ENCODE peak calls at places on chromosome 18, in four cellular contexts. B, X, U and M are unnamed samples.

GRCh38 chr18:54749291-54749690 is 79.0 kb upstream of the RAB27B start:
- DNase-seq in B (no peak), X (no peak), U (no peak), M (no peak)

GRCh38 chr18:58611471-58612131 is 17.3 kb downstream of the ALPK2 start:
- DNase-seq in B (no peak), X (no peak), U (no peak), M (no peak)

GRCh38 chr18:4640349-4641012 is 185.4 kb upstream of the DLGAP1 start:
- DNase-seq in B (no peak), X (no peak), U (no peak), M (no peak)

GRCh38 chr18:10559566-10560456 is 34.0 kb downstream of the NAPG start:
- DNase-seq in B (peak; percentile 13), X (no peak), U (no peak), M (peak; percentile 11)

GRCh38 chr18:48543228-48543627 is 4.4 kb downstream of the CTIF start:
- DNase-seq in B (no peak), X (no peak), U (no peak), M (no peak)

GRCh38 chr18:8298186-8298585 is 311.1 kb upstream of the RAB12 start:
- DNase-seq in B (no peak), X (no peak), U (no peak), M (no peak)

GRCh38 chr18:48036191-48036590 is 105.7 kb upstream of the SMAD2 start:
- DNase-seq in B (no peak), X (no peak), U (no peak), M (no peak)

GRCh38 chr18:54112356-54112755 is 112.1 kb downstream of the MBD2 start:
- DNase-seq in B (no peak), X (no peak), U (no peak), M (no peak)

GRCh38 chr18:8139971-8140406 is 469.2 kb upstream of the RAB12 start:
- DNase-seq in B (no peak), X (peak; percentile 62), U (no peak), M (no peak)

GRCh38 chr18:32768646-32769206 is 4.1 kb downstream of the KLHL14 start:
- DNase-seq in B (no peak), X (no peak), U (no peak), M (no peak)

GRCh38 chr18:21389903-21390302 is 147.9 kb downstream of the GREB1L start:
- DNase-seq in B (no peak), X (no peak), U (no peak), M (no peak)

GRCh38 chr18:42437646-42438045 is 482.6 kb downstream of the PIK3C3 start:
- DNase-seq in B (no peak), X (no peak), U (no peak), M (peak; percentile 99)

GRCh38 chr18:75548353-75548752 is 120.8 kb upstream of the SMIM21 start:
- DNase-seq in B (no peak), X (no peak), U (peak; percentile 28), M (no peak)

GRCh38 chr18:80129672-80130367 is 20.8 kb downstream of the ADNP2 start:
- DNase-seq in B (no peak), X (no peak), U (no peak), M (no peak)

GRCh38 chr18:48452863-48453323 is 43.7 kb upstream of the ZBTB7C start:
- DNase-seq in B (no peak), X (no peak), U (no peak), M (peak; percentile 35)

GRCh38 chr18:79445740-79446566 is 50.2 kb downstream of the NFATC1 start:
- DNase-seq in B (no peak), X (no peak), U (no peak), M (no peak)

GRCh38 chr18:44781890-44782289 is 101.2 kb downstream of the SETBP1 start:
- DNase-seq in B (no peak), X (no peak), U (no peak), M (no peak)

GRCh38 chr18:36692331-36692730 is 136.5 kb downstream of the TPGS2 start:
- DNase-seq in B (peak; percentile 1), X (no peak), U (no peak), M (no peak)

GRCh38 chr18:48153641-48154481 is 223.4 kb upstream of the SMAD2 start:
- DNase-seq in B (no peak), X (no peak), U (no peak), M (no peak)

GRCh38 chr18:39424261-39424660 is 1858.7 kb upstream of the CELF4 start:
- DNase-seq in B (no peak), X (no peak), U (no peak), M (no peak)

GRCh38 chr18:48459016-48459415 is 49.8 kb upstream of the ZBTB7C start:
- DNase-seq in B (no peak), X (no peak), U (no peak), M (no peak)

GRCh38 chr18:28757466-28758008 is 580.6 kb upstream of the CDH2 start:
- DNase-seq in B (no peak), X (no peak), U (no peak), M (no peak)

GRCh38 chr18:79577451-79578395 is 101.9 kb upstream of the CTDP1 start:
- DNase-seq in B (no peak), X (no peak), U (no peak), M (no peak)

GRCh38 chr18:79739440-79739778 is 58.3 kb upstream of the KCNG2 start:
- DNase-seq in B (no peak), X (no peak), U (no peak), M (no peak)

GRCh38 chr18:57062841-57063240 is 84.0 kb upstream of the BOD1L2 start:
- DNase-seq in B (no peak), X (no peak), U (no peak), M (peak; percentile 64)

GRCh38 chr18:3879836-3880120 is 429.8 kb downstream of the TGIF1 start:
- DNase-seq in B (no peak), X (no peak), U (no peak), M (no peak)

GRCh38 chr18:62585274-62586147 is 62.7 kb downstream of the ZCCHC2 start:
- DNase-seq in B (no peak), X (no peak), U (no peak), M (no peak)

GRCh38 chr18:50401888-50402287 is 27.0 kb downstream of the SKA1 start:
- DNase-seq in B (peak; percentile 8), X (no peak), U (peak; percentile 92), M (no peak)

GRCh38 chr18:67590571-67591141 is 74.1 kb upstream of the DSEL start:
- DNase-seq in B (no peak), X (no peak), U (peak; percentile 7), M (no peak)

GRCh38 chr18:67509711-67510110 is 6.8 kb downstream of the DSEL start:
- DNase-seq in B (no peak), X (no peak), U (no peak), M (peak; percentile 13)

GRCh38 chr18:68874361-68874760 is 76.5 kb downstream of the CCDC102B start:
- DNase-seq in B (no peak), X (no peak), U (no peak), M (no peak)

GRCh38 chr18:42052137-42052708 is 97.2 kb downstream of the PIK3C3 start:
- DNase-seq in B (no peak), X (no peak), U (peak; percentile 33), M (peak; percentile 77)

GRCh38 chr18:31270578-31270977 is 47.4 kb upstream of the DSG1 start:
- DNase-seq in B (no peak), X (no peak), U (no peak), M (no peak)